ENCODE peak calls at places on chromosomes 5 and 9, in nine cellular contexts. I is CD4-positive, alpha-beta T cell; D is tibial nerve; K is Calu3; X is lower lobe of right lung; J is mammary epithelial cell; Q is GM12865; F is AG04450; B is sigmoid colon. Z is an unnamed sample.

GRCh38 chr5:67963789-67964519 is 251.6 kb upstream of the PIK3R1 start:
- DNase-seq in I (no peak), B (no peak), Q (no peak), J (peak; percentile 19), X (no peak), D (no peak), F (no peak), K (peak; percentile 32), Z (no peak)

GRCh38 chr5:179264641-179265528 is 80.4 kb downstream of the ADAMTS2 start:
- DNase-seq in K (no peak), J (no peak), F (no peak), B (no peak), D (no peak), X (no peak), Q (no peak), I (no peak), Z (no peak)

GRCh38 chr5:76473676-76474075 is 70.6 kb downstream of the IQGAP2 start:
- DNase-seq in B (no peak), Q (peak; percentile 31), J (no peak), F (no peak), K (no peak), X (no peak), D (no peak), I (peak; percentile 40), Z (peak; percentile 24)

GRCh38 chr5:142636698-142637324 is 49.1 kb downstream of the FGF1 start:
- DNase-seq in D (no peak), F (no peak), K (no peak), B (no peak), J (no peak), Q (no peak), X (no peak), I (no peak), Z (no peak)

GRCh38 chr5:12023614-12024241 is 119.5 kb upstream of the CTNND2 start:
- DNase-seq in D (peak; percentile 13), I (no peak), J (peak; percentile 18), Q (peak; percentile 38), K (peak; percentile 46), B (no peak), X (no peak), F (no peak), Z (peak; percentile 11)

GRCh38 chr5:96780626-96781025 is 27.1 kb downstream of the ERAP1 start:
- DNase-seq in Q (no peak), F (no peak), I (no peak), D (no peak), X (no peak), B (no peak), K (no peak), J (peak; percentile 26), Z (no peak)

GRCh38 chr5:132283423-132284043 is 10.7 kb upstream of the SLC22A4 start:
- DNase-seq in F (no peak), I (no peak), Q (no peak), D (no peak), B (no peak), X (no peak), K (peak; percentile 64), J (peak; percentile 48), Z (no peak)

GRCh38 chr9:120924698-120925534 is 1.7 kb downstream of the TRAF1 start:
- DNase-seq in X (no peak), B (peak; percentile 15), Q (peak; percentile 47), D (no peak), F (no peak), K (no peak), I (no peak), J (no peak), Z (no peak)

GRCh38 chr5:119268387-119269060 is 87.3 kb upstream of the TNFAIP8 start:
- DNase-seq in I (peak; percentile 94), F (peak; percentile 82), Q (peak; percentile 98), X (peak; percentile 97), J (peak; percentile 94), K (peak; percentile 99), B (peak; percentile 98), D (peak; percentile 94), Z (peak; percentile 97)

GRCh38 chr9:94785211-94786169 is 59.0 kb downstream of the AOPEP start:
- DNase-seq in J (no peak), D (no peak), K (no peak), B (no peak), I (no peak), X (no peak), Q (no peak), F (no peak), Z (no peak)

DNA sequence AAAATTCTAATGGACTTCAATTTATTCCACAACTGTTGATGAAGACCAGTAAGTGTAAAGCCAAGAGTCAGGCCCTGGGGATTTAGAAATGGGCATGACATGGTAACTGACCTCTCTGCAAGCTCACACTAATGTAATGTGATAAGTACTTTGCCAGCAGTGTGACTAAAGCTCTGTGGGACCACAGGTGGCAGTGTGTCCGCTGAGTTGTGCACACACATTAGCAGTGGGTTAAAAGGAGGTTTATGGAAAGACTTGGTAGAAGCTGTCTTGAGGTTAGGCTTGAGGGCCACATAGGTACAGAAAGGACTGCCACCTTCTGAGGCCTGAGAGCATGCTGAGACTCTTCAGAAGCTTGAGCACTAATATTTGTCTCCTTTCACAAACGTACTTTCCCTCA is 67.6 kb downstream of the UBAP1 start:
- DNase-seq in D (no peak), J (no peak), K (no peak), Q (no peak), B (no peak), I (no peak), X (no peak), F (no peak), Z (no peak)
- TF ChIP-seq CTCF in D (no peak), J (no peak), K (no peak), Q (no peak), B (no peak), I (no peak), X (no peak), F (no peak), Z (no peak)

GRCh38 chr5:173451031-173451430 is 122.8 kb upstream of the STC2 start:
- DNase-seq in X (no peak), Q (peak; percentile 66), I (no peak), B (no peak), D (no peak), J (no peak), K (no peak), F (no peak), Z (peak; percentile 36)

GRCh38 chr5:173452506-173452905 is 124.3 kb upstream of the STC2 start:
- DNase-seq in K (no peak), Q (no peak), B (no peak), X (no peak), J (no peak), D (no peak), F (no peak), I (no peak), Z (no peak)

GRCh38 chr5:173453167-173453566 is 125.0 kb upstream of the STC2 start:
- DNase-seq in K (no peak), F (no peak), X (no peak), B (no peak), Q (no peak), I (no peak), J (peak; percentile 41), D (no peak), Z (no peak)

GRCh38 chr5:173451651-173452050 is 123.4 kb upstream of the STC2 start:
- DNase-seq in X (no peak), J (no peak), Q (no peak), I (no peak), D (no peak), F (no peak), B (no peak), K (no peak), Z (no peak)

GRCh38 chr5:173452098-173452497 is 123.9 kb upstream of the STC2 start:
- DNase-seq in K (peak; percentile 78), I (no peak), Q (no peak), X (no peak), B (no peak), D (peak; percentile 44), J (peak; percentile 32), F (no peak), Z (no peak)
- TF ChIP-seq CTCF in K (no peak), I (no peak), Q (no peak), X (no peak), B (no peak), D (no peak), J (no peak), F (no peak), Z (no peak)

DNA sequence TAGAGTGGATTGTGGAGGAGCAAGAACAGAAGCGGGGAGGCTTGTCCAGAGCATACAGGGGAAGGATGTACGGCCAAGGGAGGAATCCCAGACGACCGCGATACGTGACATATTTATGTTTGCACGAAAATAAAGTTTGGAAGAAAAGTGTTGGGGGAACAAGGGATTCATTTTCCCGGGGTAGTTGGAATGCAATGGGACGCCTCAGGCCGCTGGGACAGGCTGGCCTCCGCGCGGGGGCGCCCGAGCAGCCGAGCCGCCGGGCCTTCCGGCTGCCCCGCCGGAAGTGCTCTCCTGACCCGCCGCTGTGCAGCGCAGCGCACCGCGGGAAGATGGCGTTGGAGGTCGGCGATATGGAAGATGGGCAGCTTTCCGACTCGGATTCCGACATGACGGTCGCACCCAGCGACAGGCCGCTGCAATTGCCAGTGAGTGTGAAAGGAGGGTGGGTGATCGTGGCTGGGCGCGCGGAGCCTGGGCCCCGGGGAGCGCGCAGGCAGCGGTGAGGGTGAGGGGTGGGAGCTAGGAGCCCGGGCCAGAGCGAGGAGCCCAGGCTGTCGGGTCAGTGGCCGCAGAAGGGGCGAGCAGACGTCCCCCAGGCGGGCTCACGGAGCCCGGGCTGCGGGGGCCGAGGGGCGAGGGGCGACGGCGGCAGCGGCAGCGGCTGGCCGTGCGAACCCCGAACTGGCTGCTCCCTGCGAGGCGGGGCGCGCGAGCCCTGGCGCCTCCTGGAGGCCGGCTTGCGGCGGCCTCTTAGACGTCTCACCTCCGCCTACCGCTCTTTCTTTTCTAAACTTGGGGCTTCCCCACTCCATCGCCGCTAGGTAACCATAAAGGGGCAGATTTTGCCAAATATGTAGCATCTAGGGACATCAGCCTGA is at the start of gene PHAX:
- DNase-seq in J (peak; percentile 79), F (peak; percentile 37), X (peak; percentile 82), Q (peak; percentile 90), D (peak; percentile 56), I (peak; percentile 51), B (peak; percentile 84), K (peak; percentile 94), Z (peak; percentile 91)
- TF ChIP-seq CTCF in J (peak; percentile 70), F (peak; percentile 80), X (peak; percentile 76), Q (peak; percentile 83), D (peak; percentile 62), I (peak; percentile 69), B (peak; percentile 28), K (peak; percentile 89), Z (peak; percentile 84)

GRCh38 chr9:88746744-88747398 is 211.9 kb downstream of the NXNL2 start:
- DNase-seq in J (no peak), I (no peak), Q (no peak), K (no peak), X (no peak), D (no peak), F (no peak), B (no peak), Z (no peak)

GRCh38 chr9:88746029-88746743 is 211.2 kb downstream of the NXNL2 start:
- DNase-seq in X (no peak), J (no peak), Q (no peak), I (no peak), F (peak; percentile 81), K (no peak), D (no peak), B (peak; percentile 88), Z (no peak)

GRCh38 chr9:88749420-88749819 is 214.4 kb downstream of the NXNL2 start:
- DNase-seq in I (no peak), B (no peak), F (no peak), D (no peak), X (no peak), J (peak; percentile 72), Q (no peak), K (no peak), Z (no peak)

GRCh38 chr9:88748566-88749238 is 213.7 kb downstream of the NXNL2 start:
- DNase-seq in J (no peak), K (no peak), I (no peak), D (peak; percentile 58), B (peak; percentile 85), Q (no peak), X (no peak), F (no peak), Z (no peak)

GRCh38 chr9:88747768-88748167 is 212.8 kb downstream of the NXNL2 start:
- DNase-seq in D (peak; percentile 53), F (no peak), I (no peak), K (no peak), B (peak; percentile 83), X (no peak), J (peak; percentile 79), Q (no peak), Z (no peak)
- TF ChIP-seq CTCF in D (no peak), F (no peak), I (no peak), K (no peak), B (no peak), X (no peak), J (peak; percentile 8), Q (no peak), Z (no peak)